ENCODE peak calls at places on chromosomes 13 and 19, in ten cellular contexts. One of them, this sample, is unnamed.
A peak's percentile ranks its signal among the peaks of the same experiment; 100 is the strongest.

GRCh38 chr13:26971990-26972888 is 199.4 kb downstream of the USP12 start:
- DNase-seq in IMR-90: peak; percentile 20
- DNase-seq in uterus: no peak
- DNase-seq in stomach: peak; percentile 69
- DNase-seq in H54: no peak
- DNase-seq in heart left ventricle: no peak
- DNase-seq in thyroid gland: no peak
- DNase-seq in GM12892: no peak
- DNase-seq in spleen: peak; percentile 72
- DNase-seq in Peyer's patch: peak; percentile 39
- DNase-seq in this sample: no peak

GRCh38 chr19:3471954-3472655 is 8.2 kb downstream of the SMIM24 start:
- DNase-seq in uterus: no peak
- DNase-seq in IMR-90: no peak
- DNase-seq in heart left ventricle: peak; percentile 42
- DNase-seq in H54: no peak
- DNase-seq in spleen: no peak
- DNase-seq in thyroid gland: no peak
- DNase-seq in stomach: peak; percentile 42
- DNase-seq in GM12892: no peak
- DNase-seq in Peyer's patch: no peak
- DNase-seq in this sample: no peak

GRCh38 chr13:113187905-113188595 is 20.4 kb downstream of the PCID2 start:
- DNase-seq in uterus: no peak
- DNase-seq in spleen: no peak
- DNase-seq in IMR-90: peak; percentile 33
- DNase-seq in stomach: no peak
- DNase-seq in thyroid gland: no peak
- DNase-seq in H54: no peak
- DNase-seq in GM12892: no peak
- DNase-seq in heart left ventricle: no peak
- DNase-seq in Peyer's patch: no peak
- DNase-seq in this sample: no peak

GRCh38 chr13:113552079-113552478 is 32.5 kb upstream of the TFDP1 start:
- DNase-seq in heart left ventricle: no peak
- DNase-seq in stomach: peak; percentile 17
- DNase-seq in IMR-90: no peak
- DNase-seq in H54: no peak
- DNase-seq in thyroid gland: no peak
- DNase-seq in spleen: peak; percentile 60
- DNase-seq in GM12892: no peak
- DNase-seq in Peyer's patch: no peak
- DNase-seq in uterus: no peak
- DNase-seq in this sample: no peak

GRCh38 chr19:49165111-49165750 is 7.6 kb downstream of the TRPM4 start:
- DNase-seq in H54: no peak
- DNase-seq in heart left ventricle: peak; percentile 65
- DNase-seq in IMR-90: no peak
- DNase-seq in GM12892: no peak
- DNase-seq in spleen: no peak
- DNase-seq in stomach: peak; percentile 66
- DNase-seq in Peyer's patch: no peak
- DNase-seq in uterus: no peak
- DNase-seq in thyroid gland: peak; percentile 69
- DNase-seq in this sample: no peak

GRCh38 chr13:113765241-113765910 is 6.3 kb downstream of the TMEM255B start:
- DNase-seq in thyroid gland: no peak
- DNase-seq in Peyer's patch: no peak
- DNase-seq in GM12892: no peak
- DNase-seq in IMR-90: no peak
- DNase-seq in stomach: no peak
- DNase-seq in uterus: no peak
- DNase-seq in H54: no peak
- DNase-seq in heart left ventricle: peak; percentile 3
- DNase-seq in spleen: peak; percentile 39
- DNase-seq in this sample: no peak

GRCh38 chr19:41531438-41532311 is 44.3 kb upstream of the CEACAM21 start:
- DNase-seq in IMR-90: peak; percentile 31
- DNase-seq in H54: peak; percentile 58
- DNase-seq in heart left ventricle: peak; percentile 87
- DNase-seq in Peyer's patch: peak; percentile 81
- DNase-seq in thyroid gland: peak; percentile 45
- DNase-seq in spleen: peak; percentile 91
- DNase-seq in stomach: peak; percentile 64
- DNase-seq in uterus: peak; percentile 79
- DNase-seq in GM12892: peak; percentile 39
- DNase-seq in this sample: peak; percentile 34

GRCh38 chr19:13033819-13034611 is 38.7 kb downstream of the NFIX start:
- DNase-seq in stomach: peak; percentile 77
- DNase-seq in thyroid gland: peak; percentile 97
- DNase-seq in spleen: no peak
- DNase-seq in GM12892: peak; percentile 60
- DNase-seq in H54: no peak
- DNase-seq in uterus: peak; percentile 77
- DNase-seq in Peyer's patch: peak; percentile 46
- DNase-seq in IMR-90: peak; percentile 45
- DNase-seq in heart left ventricle: peak; percentile 83
- DNase-seq in this sample: peak; percentile 66

GRCh38 chr19:3296034-3296433 is 70.3 kb upstream of the NFIC start:
- DNase-seq in Peyer's patch: no peak
- DNase-seq in uterus: no peak
- DNase-seq in GM12892: no peak
- DNase-seq in H54: no peak
- DNase-seq in heart left ventricle: no peak
- DNase-seq in thyroid gland: no peak
- DNase-seq in IMR-90: no peak
- DNase-seq in stomach: no peak
- DNase-seq in spleen: no peak
- DNase-seq in this sample: no peak

GRCh38 chr13:34926513-34926912 is 15.6 kb upstream of the NBEA start:
- DNase-seq in uterus: no peak
- DNase-seq in thyroid gland: no peak
- DNase-seq in heart left ventricle: no peak
- DNase-seq in H54: no peak
- DNase-seq in stomach: no peak
- DNase-seq in Peyer's patch: no peak
- DNase-seq in IMR-90: peak; percentile 47
- DNase-seq in spleen: no peak
- DNase-seq in GM12892: no peak
- DNase-seq in this sample: no peak

DNA sequence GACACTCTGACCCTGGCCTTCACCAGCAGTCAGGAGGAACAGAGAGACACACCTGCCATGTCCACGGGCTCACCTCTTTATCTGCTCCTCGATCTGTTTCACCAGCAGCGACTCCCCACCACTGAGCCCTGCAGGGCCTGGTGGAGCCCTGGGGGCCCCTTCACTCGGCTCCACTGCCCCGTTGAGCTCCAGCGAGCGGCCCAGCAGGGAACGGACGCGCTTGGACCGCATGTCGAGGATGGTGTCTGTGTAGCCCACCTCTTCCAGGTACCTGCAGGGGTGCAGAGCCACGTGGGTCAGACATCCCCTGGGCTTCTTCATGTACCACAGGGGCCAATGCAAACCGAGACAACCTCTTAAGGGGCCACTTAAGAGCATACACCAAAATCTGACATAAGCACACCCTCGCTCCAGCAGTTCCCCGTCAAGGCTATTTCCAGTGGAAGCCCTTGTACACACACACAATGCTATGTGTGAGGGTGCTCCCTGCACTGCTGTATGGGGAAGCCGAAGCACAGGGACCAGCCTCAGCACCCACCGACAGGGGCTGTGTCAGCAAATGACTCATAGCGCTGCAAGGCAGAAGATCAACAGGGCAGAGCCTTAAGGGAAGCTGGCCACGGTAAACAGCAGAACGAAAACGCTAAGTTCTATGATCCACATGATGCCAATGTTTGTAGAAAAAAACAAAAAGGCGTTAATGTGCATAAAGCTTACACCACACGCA is 12.7 kb upstream of the FKRP start:
- DNase-seq in H54: no peak
- DNase-seq in Peyer's patch: no peak
- DNase-seq in IMR-90: peak; percentile 44
- DNase-seq in spleen: peak; percentile 89
- DNase-seq in uterus: no peak
- DNase-seq in stomach: no peak
- DNase-seq in GM12892: no peak
- DNase-seq in heart left ventricle: no peak
- DNase-seq in thyroid gland: no peak
- DNase-seq in this sample: no peak
- TF ChIP-seq POLR2A in H54: no peak
- TF ChIP-seq POLR2A in Peyer's patch: no peak
- TF ChIP-seq POLR2A in IMR-90: no peak
- TF ChIP-seq POLR2A in spleen: no peak
- TF ChIP-seq POLR2A in uterus: no peak
- TF ChIP-seq POLR2A in stomach: no peak
- TF ChIP-seq POLR2A in GM12892: no peak
- TF ChIP-seq POLR2A in heart left ventricle: no peak
- TF ChIP-seq POLR2A in thyroid gland: no peak
- TF ChIP-seq POLR2A in this sample: no peak

GRCh38 chr19:57615346-57615745 is 1.3 kb downstream of the ZNF134 start:
- DNase-seq in heart left ventricle: no peak
- DNase-seq in stomach: no peak
- DNase-seq in uterus: no peak
- DNase-seq in GM12892: no peak
- DNase-seq in IMR-90: no peak
- DNase-seq in spleen: no peak
- DNase-seq in thyroid gland: no peak
- DNase-seq in Peyer's patch: no peak
- DNase-seq in H54: no peak
- DNase-seq in this sample: no peak

GRCh38 chr19:57611113-57611512 is 2.9 kb upstream of the ZNF134 start:
- DNase-seq in stomach: no peak
- DNase-seq in heart left ventricle: no peak
- DNase-seq in GM12892: no peak
- DNase-seq in IMR-90: no peak
- DNase-seq in thyroid gland: no peak
- DNase-seq in H54: no peak
- DNase-seq in spleen: no peak
- DNase-seq in uterus: no peak
- DNase-seq in Peyer's patch: no peak
- DNase-seq in this sample: no peak

DNA sequence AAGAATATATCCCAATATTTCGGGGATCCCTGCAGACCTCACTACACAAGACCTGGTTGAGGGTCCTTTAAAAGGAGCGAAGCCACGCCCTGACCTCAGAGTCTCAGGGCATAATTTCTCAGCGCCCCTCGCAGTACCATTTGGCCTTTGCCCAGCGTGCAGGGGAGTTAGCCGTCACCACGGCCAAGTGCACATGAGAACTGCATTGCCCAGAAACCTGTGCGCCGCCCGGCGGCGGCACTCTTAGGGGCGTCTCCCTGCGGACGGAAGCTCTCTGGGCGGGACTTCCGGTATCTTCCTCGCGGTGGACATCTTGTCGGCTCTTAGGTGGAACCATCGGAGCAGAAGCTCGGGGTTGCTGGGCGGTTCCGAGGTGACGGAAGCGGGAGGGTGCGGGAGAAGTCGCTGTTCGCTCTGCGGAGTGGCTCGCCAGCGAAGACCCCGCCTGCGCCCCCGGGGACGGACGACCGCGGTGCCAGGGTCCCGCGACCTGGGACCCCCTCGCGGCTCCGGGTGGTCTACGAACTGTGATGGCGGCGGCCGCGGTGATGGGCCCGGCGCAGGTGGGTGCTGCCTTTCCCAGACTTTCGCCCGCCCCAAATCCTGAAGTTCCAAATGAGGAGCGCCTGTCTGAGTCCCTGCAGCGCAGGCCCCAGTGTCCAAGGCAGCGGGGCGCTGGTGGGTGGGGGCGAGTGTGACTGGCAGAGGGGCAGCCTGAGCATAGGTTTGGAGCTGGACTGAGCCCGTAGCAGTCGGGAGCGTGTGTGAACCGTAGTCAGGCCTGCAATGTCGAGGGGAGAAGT is at the start of gene ZNF134:
- DNase-seq in uterus: peak; percentile 83
- DNase-seq in spleen: peak; percentile 97
- DNase-seq in GM12892: peak; percentile 91
- DNase-seq in heart left ventricle: peak; percentile 95
- DNase-seq in H54: peak; percentile 98
- DNase-seq in thyroid gland: peak; percentile 94
- DNase-seq in IMR-90: peak; percentile 87
- DNase-seq in stomach: peak; percentile 93
- DNase-seq in Peyer's patch: peak; percentile 89
- DNase-seq in this sample: peak; percentile 91
- TF ChIP-seq POLR2A in uterus: no peak
- TF ChIP-seq POLR2A in spleen: no peak
- TF ChIP-seq POLR2A in GM12892: peak; percentile 79
- TF ChIP-seq POLR2A in heart left ventricle: no peak
- TF ChIP-seq POLR2A in H54: peak; percentile 71
- TF ChIP-seq POLR2A in thyroid gland: peak; percentile 39
- TF ChIP-seq POLR2A in IMR-90: peak; percentile 42
- TF ChIP-seq POLR2A in stomach: no peak
- TF ChIP-seq POLR2A in Peyer's patch: no peak
- TF ChIP-seq POLR2A in this sample: peak; percentile 64

DNA sequence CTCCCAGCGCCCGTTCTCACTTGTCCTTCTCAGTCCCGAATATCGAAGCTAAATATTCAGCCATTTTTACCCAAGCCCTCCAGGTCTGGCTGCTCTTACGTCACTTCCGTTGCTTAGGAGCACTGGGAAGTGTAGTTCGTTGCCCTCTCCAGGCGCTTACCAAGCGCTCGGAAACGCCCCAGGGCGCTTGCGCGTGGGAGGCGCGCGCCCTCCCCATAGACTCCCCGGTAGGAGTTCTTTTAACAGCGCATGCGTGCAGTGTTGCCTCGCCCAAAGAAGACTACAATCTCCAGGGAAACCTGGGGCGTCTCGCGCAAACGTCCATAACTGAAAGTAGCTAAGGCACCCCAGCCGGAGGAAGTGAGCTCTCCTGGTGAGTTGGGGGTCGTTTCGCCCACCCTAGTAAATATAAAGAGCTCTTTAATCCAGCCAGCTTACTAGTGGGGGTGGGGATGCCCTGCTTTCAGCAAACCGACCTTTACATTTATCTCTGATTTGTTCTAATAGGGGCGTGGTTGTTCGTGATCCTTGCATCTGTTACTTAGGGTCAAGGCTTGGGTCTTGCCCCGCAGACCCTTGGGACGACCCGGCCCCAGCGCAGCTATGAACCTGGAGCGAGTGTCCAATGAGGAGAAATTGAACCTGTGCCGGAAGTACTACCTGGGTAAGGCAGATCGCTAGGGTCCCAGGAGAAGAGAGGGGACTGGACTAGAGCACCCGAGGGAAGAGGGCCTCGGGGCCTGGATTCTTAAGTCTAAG is at the start of the genes PSENEN and U2AF1L4:
- DNase-seq in H54: peak; percentile 96
- DNase-seq in GM12892: peak; percentile 81
- DNase-seq in heart left ventricle: peak; percentile 98
- DNase-seq in stomach: peak; percentile 98
- DNase-seq in IMR-90: peak; percentile 100
- DNase-seq in uterus: peak; percentile 98
- DNase-seq in spleen: peak; percentile 99
- DNase-seq in thyroid gland: peak; percentile 98
- DNase-seq in Peyer's patch: peak; percentile 96
- DNase-seq in this sample: peak; percentile 74
- TF ChIP-seq POLR2A in H54: peak; percentile 37
- TF ChIP-seq POLR2A in GM12892: peak; percentile 8
- TF ChIP-seq POLR2A in heart left ventricle: no peak
- TF ChIP-seq POLR2A in stomach: no peak
- TF ChIP-seq POLR2A in IMR-90: no peak
- TF ChIP-seq POLR2A in uterus: no peak
- TF ChIP-seq POLR2A in spleen: no peak
- TF ChIP-seq POLR2A in thyroid gland: peak; percentile 49
- TF ChIP-seq POLR2A in Peyer's patch: peak; percentile 47
- TF ChIP-seq POLR2A in this sample: no peak

GRCh38 chr19:19645233-19645870 is 1.9 kb upstream of the GMIP start:
- DNase-seq in uterus: no peak
- DNase-seq in stomach: no peak
- DNase-seq in IMR-90: no peak
- DNase-seq in Peyer's patch: no peak
- DNase-seq in spleen: no peak
- DNase-seq in H54: no peak
- DNase-seq in thyroid gland: no peak
- DNase-seq in heart left ventricle: no peak
- DNase-seq in GM12892: no peak
- DNase-seq in this sample: no peak
- TF ChIP-seq POLR2A in uterus: no peak
- TF ChIP-seq POLR2A in stomach: no peak
- TF ChIP-seq POLR2A in IMR-90: no peak
- TF ChIP-seq POLR2A in Peyer's patch: no peak
- TF ChIP-seq POLR2A in spleen: no peak
- TF ChIP-seq POLR2A in H54: no peak
- TF ChIP-seq POLR2A in thyroid gland: no peak
- TF ChIP-seq POLR2A in heart left ventricle: no peak
- TF ChIP-seq POLR2A in GM12892: no peak
- TF ChIP-seq POLR2A in this sample: no peak